ENCODE peak calls at places on chromosome 1, in five cellular contexts. One of them, this sample, is unnamed.
A peak's percentile ranks its signal among the peaks of the same experiment; 100 is the strongest.

GRCh38 chr1:56798053-56798471 is 21.1 kb downstream of the FYB2 start:
- DNase-seq in effector CD4-positive, alpha-beta T cell: no peak
- DNase-seq in stimulated activated CD8-positive, alpha-beta memory T cell treated with anti-CD3 and anti-CD28 coated beads, Interleukin-2, amount 100 ng/mL, for 1 hour: no peak
- DNase-seq in 8988T: no peak
- DNase-seq in RWPE1: peak; percentile 16
- DNase-seq in this sample: peak; percentile 32

GRCh38 chr1:179031855-179032513 is 6.3 kb downstream of the FAM20B start:
- DNase-seq in effector CD4-positive, alpha-beta T cell: no peak
- DNase-seq in stimulated activated CD8-positive, alpha-beta memory T cell treated with anti-CD3 and anti-CD28 coated beads, Interleukin-2, amount 100 ng/mL, for 1 hour: no peak
- DNase-seq in 8988T: no peak
- DNase-seq in RWPE1: no peak
- DNase-seq in this sample: no peak

GRCh38 chr1:92994105-92994712 is 32.9 kb upstream of the DIPK1A start:
- DNase-seq in effector CD4-positive, alpha-beta T cell: peak; percentile 78
- DNase-seq in stimulated activated CD8-positive, alpha-beta memory T cell treated with anti-CD3 and anti-CD28 coated beads, Interleukin-2, amount 100 ng/mL, for 1 hour: peak; percentile 31
- DNase-seq in RWPE1: peak; percentile 60
- DNase-seq in 8988T: peak; percentile 7
- DNase-seq in this sample: peak; percentile 85

GRCh38 chr1:34918609-34919561 is 10.6 kb downstream of the DLGAP3 start:
- DNase-seq in stimulated activated CD8-positive, alpha-beta memory T cell treated with anti-CD3 and anti-CD28 coated beads, Interleukin-2, amount 100 ng/mL, for 1 hour: no peak
- DNase-seq in effector CD4-positive, alpha-beta T cell: no peak
- DNase-seq in 8988T: no peak
- DNase-seq in RWPE1: no peak
- DNase-seq in this sample: no peak

GRCh38 chr1:71644997-71645396 is 564.2 kb upstream of the ZRANB2 start:
- DNase-seq in effector CD4-positive, alpha-beta T cell: no peak
- DNase-seq in RWPE1: no peak
- DNase-seq in 8988T: no peak
- DNase-seq in stimulated activated CD8-positive, alpha-beta memory T cell treated with anti-CD3 and anti-CD28 coated beads, Interleukin-2, amount 100 ng/mL, for 1 hour: no peak
- DNase-seq in this sample: no peak

GRCh38 chr1:4653796-4654715 is at the start of gene AJAP1:
- DNase-seq in RWPE1: peak; percentile 45
- DNase-seq in effector CD4-positive, alpha-beta T cell: no peak
- DNase-seq in stimulated activated CD8-positive, alpha-beta memory T cell treated with anti-CD3 and anti-CD28 coated beads, Interleukin-2, amount 100 ng/mL, for 1 hour: no peak
- DNase-seq in 8988T: no peak
- DNase-seq in this sample: no peak

GRCh38 chr1:89952021-89952995 is 42.6 kb upstream of the ZNF326 start:
- DNase-seq in RWPE1: no peak
- DNase-seq in effector CD4-positive, alpha-beta T cell: no peak
- DNase-seq in 8988T: no peak
- DNase-seq in stimulated activated CD8-positive, alpha-beta memory T cell treated with anti-CD3 and anti-CD28 coated beads, Interleukin-2, amount 100 ng/mL, for 1 hour: no peak
- DNase-seq in this sample: no peak

GRCh38 chr1:244709491-244710368 is 56.8 kb downstream of the DESI2 start:
- DNase-seq in effector CD4-positive, alpha-beta T cell: no peak
- DNase-seq in 8988T: no peak
- DNase-seq in stimulated activated CD8-positive, alpha-beta memory T cell treated with anti-CD3 and anti-CD28 coated beads, Interleukin-2, amount 100 ng/mL, for 1 hour: no peak
- DNase-seq in RWPE1: no peak
- DNase-seq in this sample: no peak

GRCh38 chr1:55974714-55975441 is 604.5 kb downstream of the PLPP3 start:
- DNase-seq in effector CD4-positive, alpha-beta T cell: no peak
- DNase-seq in 8988T: no peak
- DNase-seq in RWPE1: no peak
- DNase-seq in stimulated activated CD8-positive, alpha-beta memory T cell treated with anti-CD3 and anti-CD28 coated beads, Interleukin-2, amount 100 ng/mL, for 1 hour: no peak
- DNase-seq in this sample: peak; percentile 42

GRCh38 chr1:100006688-100007087 is 36.9 kb downstream of the SLC35A3 start:
- DNase-seq in stimulated activated CD8-positive, alpha-beta memory T cell treated with anti-CD3 and anti-CD28 coated beads, Interleukin-2, amount 100 ng/mL, for 1 hour: no peak
- DNase-seq in effector CD4-positive, alpha-beta T cell: no peak
- DNase-seq in 8988T: no peak
- DNase-seq in RWPE1: no peak
- DNase-seq in this sample: no peak

GRCh38 chr1:14897997-14898645 is 255.4 kb upstream of the TMEM51 start:
- DNase-seq in effector CD4-positive, alpha-beta T cell: no peak
- DNase-seq in RWPE1: no peak
- DNase-seq in 8988T: no peak
- DNase-seq in stimulated activated CD8-positive, alpha-beta memory T cell treated with anti-CD3 and anti-CD28 coated beads, Interleukin-2, amount 100 ng/mL, for 1 hour: no peak
- DNase-seq in this sample: no peak

GRCh38 chr1:185603158-185603557 is 131.0 kb upstream of the HMCN1 start:
- DNase-seq in effector CD4-positive, alpha-beta T cell: no peak
- DNase-seq in RWPE1: no peak
- DNase-seq in stimulated activated CD8-positive, alpha-beta memory T cell treated with anti-CD3 and anti-CD28 coated beads, Interleukin-2, amount 100 ng/mL, for 1 hour: no peak
- DNase-seq in 8988T: no peak
- DNase-seq in this sample: no peak

GRCh38 chr1:217482356-217483102 is 148.4 kb downstream of the GPATCH2 start:
- DNase-seq in 8988T: no peak
- DNase-seq in RWPE1: peak; percentile 13
- DNase-seq in stimulated activated CD8-positive, alpha-beta memory T cell treated with anti-CD3 and anti-CD28 coated beads, Interleukin-2, amount 100 ng/mL, for 1 hour: no peak
- DNase-seq in effector CD4-positive, alpha-beta T cell: no peak
- DNase-seq in this sample: peak; percentile 82

GRCh38 chr1:155801149-155801548 is 55.9 kb downstream of the GON4L start:
- DNase-seq in stimulated activated CD8-positive, alpha-beta memory T cell treated with anti-CD3 and anti-CD28 coated beads, Interleukin-2, amount 100 ng/mL, for 1 hour: no peak
- DNase-seq in effector CD4-positive, alpha-beta T cell: no peak
- DNase-seq in RWPE1: peak; percentile 36
- DNase-seq in 8988T: no peak
- DNase-seq in this sample: no peak

GRCh38 chr1:164794310-164794709 is 235.3 kb downstream of the PBX1 start:
- DNase-seq in stimulated activated CD8-positive, alpha-beta memory T cell treated with anti-CD3 and anti-CD28 coated beads, Interleukin-2, amount 100 ng/mL, for 1 hour: no peak
- DNase-seq in effector CD4-positive, alpha-beta T cell: no peak
- DNase-seq in RWPE1: peak; percentile 80
- DNase-seq in 8988T: no peak
- DNase-seq in this sample: peak; percentile 97

GRCh38 chr1:85295006-85295431 is 18.6 kb upstream of the BCL10 start:
- DNase-seq in stimulated activated CD8-positive, alpha-beta memory T cell treated with anti-CD3 and anti-CD28 coated beads, Interleukin-2, amount 100 ng/mL, for 1 hour: no peak
- DNase-seq in RWPE1: peak; percentile 90
- DNase-seq in effector CD4-positive, alpha-beta T cell: no peak
- DNase-seq in 8988T: no peak
- DNase-seq in this sample: peak; percentile 72

This sample was measured in MCF 10A.